ENCODE peak calls at places on chromosome 4, in five cellular contexts. H is testis, Q is right atrium auricular region, I is endothelial cell of umbilical vein, K is PC-3. Y is an unnamed sample.

GRCh38 chr4:81465668-81466357 is 5.9 kb downstream of the RASGEF1B start:
- DNase-seq in H (no peak), I (no peak), K (no peak), Q (no peak), Y (no peak)

GRCh38 chr4:8819421-8820177 is 52.0 kb downstream of the HMX1 start:
- DNase-seq in H (no peak), I (no peak), Q (peak), K (no peak), Y (no peak)

GRCh38 chr4:4526401-4526800 is 15.4 kb downstream of the STX18 start:
- DNase-seq in I (no peak), Q (no peak), K (no peak), H (no peak), Y (no peak)

GRCh38 chr4:40785727-40786126 is 36.0 kb downstream of the NSUN7 start:
- DNase-seq in H (no peak), I (no peak), K (no peak), Q (no peak), Y (no peak)

GRCh38 chr4:81424336-81424735 is 47.4 kb downstream of the RASGEF1B start:
- DNase-seq in Q (no peak), K (no peak), H (no peak), I (no peak), Y (no peak)

GRCh38 chr4:156778093-156778492 is 193.5 kb downstream of the PDGFC start:
- DNase-seq in K (peak), I (no peak), Q (no peak), H (no peak), Y (no peak)

GRCh38 chr4:143554728-143555597 is 41.5 kb downstream of the SMARCA5 start:
- DNase-seq in Q (no peak), I (no peak), K (no peak), H (no peak), Y (no peak)

GRCh38 chr4:1767058-1767769 is 25.9 kb upstream of the FGFR3 start:
- DNase-seq in H (no peak), I (no peak), Q (no peak), K (no peak), Y (no peak)

GRCh38 chr4:174388744-174389143 is 105.0 kb downstream of the CEP44 start:
- DNase-seq in K (no peak), H (no peak), I (no peak), Q (no peak), Y (no peak)

GRCh38 chr4:11160288-11160687 is 268.4 kb downstream of the HS3ST1 start:
- DNase-seq in K (no peak), Q (no peak), I (no peak), H (no peak), Y (no peak)

GRCh38 chr4:173489514-173489913 is 40.5 kb downstream of the HAND2 start:
- DNase-seq in Q (no peak), H (no peak), K (no peak), I (no peak), Y (no peak)

GRCh38 chr4:88478247-88478646 is 21.3 kb downstream of the HERC5 start:
- DNase-seq in H (no peak), I (no peak), K (no peak), Q (no peak), Y (no peak)

GRCh38 chr4:40206421-40206820 is 9.6 kb downstream of the RHOH start:
- DNase-seq in Q (no peak), I (peak), H (no peak), K (no peak), Y (no peak)

GRCh38 chr4:165621983-165622382 is 243.2 kb downstream of the CPE start:
- DNase-seq in K (peak), H (no peak), I (peak), Q (no peak), Y (no peak)

GRCh38 chr4:88211473-88212252 is 53.2 kb upstream of the ABCG2 start:
- DNase-seq in K (peak), I (peak), H (peak), Q (no peak), Y (peak)

GRCh38 chr4:6278801-6279197 is 9.1 kb downstream of the WFS1 start:
- DNase-seq in Q (peak), K (no peak), H (peak), I (peak), Y (peak)

GRCh38 chr4:15182600-15183222 is 180.4 kb downstream of the CPEB2 start:
- DNase-seq in I (peak), H (no peak), Q (no peak), K (peak), Y (peak)

GRCh38 chr4:133320576-133321170 is 171.6 kb downstream of the PCDH10 start:
- DNase-seq in H (peak), K (peak), Q (no peak), I (peak), Y (peak)

GRCh38 chr4:52665592-52665991 is 6.5 kb upstream of the USP46 start:
- DNase-seq in I (peak), Q (no peak), H (no peak), K (peak), Y (no peak)

GRCh38 chr4:2436761-2437474 is 18.2 kb downstream of the CFAP99 start:
- DNase-seq in H (no peak), I (no peak), K (no peak), Q (no peak), Y (no peak)

GRCh38 chr4:47926667-47927258 is 12.4 kb upstream of the NFXL1 start:
- DNase-seq in H (peak), K (peak), Q (peak), I (peak), Y (peak)

GRCh38 chr4:98568896-98569663 is 89.3 kb downstream of the TSPAN5 start:
- DNase-seq in I (peak), K (no peak), Q (no peak), H (no peak), Y (no peak)

GRCh38 chr4:26947318-26947717 is 86.7 kb downstream of the STIM2 start:
- DNase-seq in K (no peak), H (no peak), Q (no peak), I (no peak), Y (no peak)

GRCh38 chr4:26945794-26946193 is 85.2 kb downstream of the STIM2 start:
- DNase-seq in K (no peak), I (no peak), Q (no peak), H (no peak), Y (no peak)

GRCh38 chr4:26938516-26938915 is 77.9 kb downstream of the STIM2 start:
- DNase-seq in H (no peak), I (no peak), K (no peak), Q (no peak), Y (no peak)

GRCh38 chr4:26941951-26942350 is 81.3 kb downstream of the STIM2 start:
- DNase-seq in I (no peak), K (no peak), H (no peak), Q (no peak), Y (no peak)

GRCh38 chr4:26943391-26943790 is 82.8 kb downstream of the STIM2 start:
- DNase-seq in I (no peak), Q (no peak), H (no peak), K (no peak), Y (no peak)
- H3K27ac ChIP-seq in I (no peak), Q (no peak), H (no peak), K (no peak), Y (no peak)

DNA sequence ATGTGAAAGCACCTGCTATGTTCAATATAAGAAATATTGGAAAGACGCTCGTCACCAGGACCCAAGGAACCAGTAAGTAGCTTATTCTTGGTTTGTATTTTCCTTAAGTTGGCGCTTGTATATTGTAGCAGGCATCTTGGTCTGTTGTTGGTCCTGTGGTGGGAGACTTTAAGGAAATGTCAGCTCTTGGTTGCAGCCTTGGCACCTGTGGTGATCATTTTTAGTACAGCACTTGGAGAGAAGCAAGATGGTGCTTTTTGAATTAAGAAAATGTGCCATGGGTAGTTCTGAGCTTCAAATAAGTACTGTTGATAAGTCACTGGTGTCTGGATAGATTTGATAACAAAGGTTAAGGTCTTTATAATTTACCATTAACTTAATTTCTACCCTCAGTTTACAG is 1.1 kb downstream of the RPS3A start:
- DNase-seq in H (no peak), I (peak), K (no peak), Q (no peak), Y (no peak)
- H3K4me3 ChIP-seq in H (peak), I (peak), K (peak), Q (peak), Y (peak)

GRCh38 chr4:84879651-84880200 is 86.8 kb downstream of the WDFY3 start:
- DNase-seq in Q (no peak), K (peak), H (no peak), I (peak), Y (peak)
- TF ChIP-seq CTCF in Q (no peak), K (no peak), H (no peak), I (no peak), Y (no peak)

DNA sequence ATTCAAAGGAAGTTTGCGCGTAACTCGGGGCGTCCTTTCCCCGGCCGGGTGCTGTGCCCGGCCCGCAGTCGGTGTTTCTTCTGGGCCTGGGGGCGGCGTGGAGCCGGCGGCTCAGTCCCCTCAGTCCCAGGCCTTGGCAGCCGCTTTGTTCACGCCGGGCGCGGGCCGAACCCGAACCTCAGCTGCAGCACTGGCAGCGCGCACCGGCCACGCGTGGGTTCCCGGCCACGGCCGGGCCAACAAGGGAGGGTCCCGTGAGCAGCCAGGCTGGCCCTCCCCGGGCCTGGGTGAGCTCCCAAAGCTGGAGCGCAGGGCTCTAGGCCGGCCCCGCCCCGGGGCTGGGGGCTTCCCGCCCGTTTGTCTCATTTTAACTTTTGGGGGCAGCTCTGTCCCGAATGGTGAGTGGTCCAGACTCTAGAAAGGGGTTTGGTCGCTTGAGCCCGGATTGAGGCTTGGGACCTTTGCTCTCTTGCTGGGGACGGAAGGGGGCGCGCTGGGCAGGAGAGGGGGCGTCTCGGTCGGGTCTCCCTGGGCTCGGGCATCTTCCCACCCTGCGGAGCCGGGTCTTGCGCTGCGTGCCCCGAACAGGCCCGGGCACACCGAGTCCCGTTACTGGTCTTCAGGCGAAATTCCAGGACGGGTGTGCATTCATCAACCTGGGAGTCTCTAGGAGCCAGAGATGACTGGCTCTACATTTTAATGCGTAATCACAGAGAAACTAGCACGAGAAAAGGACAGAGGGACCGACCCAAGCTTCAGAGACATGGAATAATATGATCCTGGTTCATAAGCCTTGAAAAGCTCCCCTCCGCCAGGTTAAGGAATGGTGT is 177.1 kb downstream of the CBR4 start:
- DNase-seq in H (peak), Q (no peak), I (peak), K (no peak), Y (no peak)
- H3K27ac ChIP-seq in H (peak), Q (peak), I (peak), K (no peak), Y (peak)

GRCh38 chr4:183760326-183760725 is 101.2 kb downstream of the TRAPPC11 start:
- DNase-seq in K (peak), Q (no peak), I (no peak), H (no peak), Y (no peak)

GRCh38 chr4:183758735-183759447 is 99.8 kb downstream of the TRAPPC11 start:
- DNase-seq in Q (no peak), I (no peak), K (no peak), H (no peak), Y (no peak)

GRCh38 chr4:183757105-183757504 is 98.0 kb downstream of the TRAPPC11 start:
- DNase-seq in Q (no peak), I (no peak), H (no peak), K (peak), Y (no peak)

DNA sequence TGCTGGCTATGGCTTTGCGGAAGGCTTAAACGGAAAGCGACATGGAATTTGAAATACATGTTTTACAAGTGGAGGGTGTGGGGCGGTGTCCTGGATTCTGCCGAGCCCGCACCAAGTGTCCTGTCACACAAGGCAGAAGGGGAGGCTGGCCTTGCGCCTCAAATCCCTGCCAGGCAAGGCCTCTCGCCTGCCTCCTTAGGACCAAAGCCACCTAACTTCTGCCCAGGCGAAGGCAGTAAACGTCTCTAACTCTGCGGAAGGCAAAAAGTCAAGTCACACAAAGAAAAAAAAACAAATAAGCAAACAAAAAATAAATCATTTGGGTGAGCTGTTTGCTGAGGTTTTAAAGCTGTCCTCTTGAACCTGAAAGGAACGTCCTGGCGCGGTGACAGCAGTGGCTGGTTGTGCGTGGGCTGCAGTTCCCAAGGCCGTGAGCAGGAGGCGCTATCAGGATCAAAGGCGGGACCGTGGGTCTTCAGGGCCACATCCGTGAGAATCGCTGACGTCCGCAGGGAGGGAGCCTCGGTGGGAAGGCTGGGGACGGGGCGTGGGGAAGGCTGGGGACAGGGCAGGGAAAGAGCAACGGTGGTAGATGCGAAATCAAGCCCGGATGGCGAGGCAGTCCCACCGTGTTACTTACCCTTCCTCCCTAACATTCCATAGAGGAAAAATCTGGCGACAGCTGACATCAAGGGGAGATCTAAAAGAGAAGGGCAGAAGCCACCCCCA is 99.1 kb downstream of the TRAPPC11 start:
- DNase-seq in K (peak), I (no peak), Q (peak), H (peak), Y (no peak)
- H3K4me3 ChIP-seq in K (no peak), I (no peak), Q (peak), H (peak), Y (no peak)

DNA sequence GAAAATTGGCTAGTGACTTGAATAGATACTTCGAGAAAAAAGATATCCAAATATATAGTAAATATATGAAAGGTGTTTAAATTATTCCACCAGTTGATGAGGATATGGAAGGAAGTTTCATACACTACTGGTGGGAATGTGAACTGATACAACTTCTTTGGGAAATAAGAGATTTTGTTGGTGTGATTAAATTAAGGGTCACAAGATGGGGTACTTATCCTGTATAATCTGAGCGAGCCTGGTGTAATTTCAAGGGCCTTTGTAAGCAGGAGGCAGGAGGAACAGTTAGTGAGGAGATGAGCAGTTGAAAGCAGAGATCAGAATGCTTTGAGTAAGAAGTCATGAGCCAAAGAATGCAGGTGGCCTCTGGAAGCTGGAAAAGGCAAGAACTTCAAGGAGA is 192.2 kb downstream of the KCTD8 start:
- DNase-seq in K (peak), H (no peak), Q (no peak), I (no peak), Y (no peak)
- TF ChIP-seq CTCF in K (peak), H (no peak), Q (no peak), I (no peak), Y (no peak)

GRCh38 chr4:141849367-141849766 is 213.0 kb downstream of the IL15 start:
- DNase-seq in Q (no peak), K (no peak), H (no peak), I (no peak), Y (no peak)
- H3K27ac ChIP-seq in Q (no peak), K (no peak), H (no peak), I (no peak), Y (no peak)

GRCh38 chr4:25915359-25915716 is 1.3 kb downstream of the SMIM20 start:
- DNase-seq in I (no peak), K (no peak), Q (no peak), H (peak), Y (peak)
- H3K4me3 ChIP-seq in I (no peak), K (no peak), Q (no peak), H (peak), Y (no peak)

GRCh38 chr4:48963042-48963679 is 22.9 kb upstream of the CWH43 start:
- DNase-seq in K (peak), H (peak), I (peak), Q (peak), Y (peak)
- TF ChIP-seq CTCF in K (peak), H (peak), I (peak), Q (peak), Y (peak)